ENCODE peak calls at places on chromosome 14, in nine cellular contexts. L is activated naive CD4-positive, alpha-beta T cell; D is SK-MEL-5; Y is A172; G is endothelial cell; A is RPMI8226; O is erythroblast; Z is astrocyte of the spinal cord; J is NCI-H2107. N is an unnamed sample.

GRCh38 chr14:85523624-85524023 is 6.3 kb upstream of the FLRT2 start:
- DNase-seq in D (peak; percentile 71), O (no peak), A (no peak), G (no peak), Y (no peak), L (no peak), J (no peak), Z (no peak), N (no peak)

GRCh38 chr14:22472935-22473854 is 115.8 kb downstream of the DAD1 start:
- DNase-seq in Z (peak; percentile 69), A (peak; percentile 40), J (peak; percentile 13), L (no peak), O (peak; percentile 65), Y (peak; percentile 40), G (peak; percentile 46), D (peak; percentile 66), N (no peak)

GRCh38 chr14:65840786-65841185 is 428.3 kb downstream of the FUT8 start:
- DNase-seq in A (no peak), O (no peak), Y (no peak), D (no peak), J (no peak), G (no peak), Z (no peak), L (no peak), N (no peak)

GRCh38 chr14:76208340-76208739 is 56.6 kb downstream of the GPATCH2L start:
- DNase-seq in D (no peak), Y (no peak), Z (no peak), J (no peak), O (no peak), L (no peak), A (no peak), G (no peak), N (no peak)

GRCh38 chr14:38143651-38144505 is 63.8 kb upstream of the SSTR1 start:
- DNase-seq in J (no peak), L (no peak), Y (peak; percentile 59), O (no peak), Z (peak; percentile 72), D (no peak), A (no peak), G (no peak), N (no peak)

GRCh38 chr14:74898694-74899093 is 17.0 kb downstream of the DLST start:
- DNase-seq in A (no peak), Z (no peak), L (no peak), J (no peak), O (no peak), G (no peak), Y (no peak), D (no peak), N (no peak)

GRCh38 chr14:38098074-38098846 is 109.4 kb upstream of the SSTR1 start:
- DNase-seq in Z (peak; percentile 69), D (no peak), Y (peak; percentile 56), O (no peak), A (no peak), J (no peak), G (no peak), L (no peak), N (no peak)

GRCh38 chr14:69043598-69044267 is 64.6 kb upstream of the ACTN1 start:
- DNase-seq in A (no peak), L (no peak), G (no peak), D (no peak), O (no peak), J (no peak), Z (peak; percentile 66), Y (no peak), N (no peak)

GRCh38 chr14:68978550-68978911 is 571 bp downstream of the ACTN1 start:
- DNase-seq in L (no peak), O (no peak), D (no peak), A (no peak), Z (no peak), J (peak; percentile 56), G (peak; percentile 71), Y (no peak), N (no peak)

GRCh38 chr14:76174982-76175381 is 23.3 kb downstream of the GPATCH2L start:
- DNase-seq in Y (no peak), J (no peak), O (no peak), D (no peak), L (no peak), Z (no peak), G (no peak), A (no peak), N (no peak)

GRCh38 chr14:24700511-24700910 is 66.5 kb upstream of the GZMB start:
- DNase-seq in Z (no peak), Y (no peak), J (no peak), O (no peak), A (no peak), D (no peak), L (no peak), G (no peak), N (no peak)

GRCh38 chr14:39176263-39177167 is 1.5 kb downstream of the PNN start:
- DNase-seq in L (no peak), J (no peak), G (no peak), Y (no peak), Z (no peak), D (no peak), O (no peak), A (no peak), N (no peak)

GRCh38 chr14:92207928-92208265 is 86.1 kb downstream of the CPSF2 start:
- DNase-seq in O (no peak), Y (no peak), L (no peak), Z (no peak), G (no peak), D (no peak), A (no peak), J (no peak), N (no peak)

GRCh38 chr14:67446371-67447032 is 34.5 kb upstream of the PLEK2 start:
- DNase-seq in O (no peak), Y (no peak), D (no peak), A (peak; percentile 33), J (peak; percentile 28), G (no peak), L (no peak), Z (no peak), N (no peak)

GRCh38 chr14:25464078-25464477 is 414.1 kb upstream of the STXBP6 start:
- DNase-seq in Y (no peak), L (no peak), G (no peak), O (no peak), A (no peak), D (peak; percentile 0), J (no peak), Z (no peak), N (no peak)

GRCh38 chr14:102344485-102344884 is 18.2 kb downstream of the CINP start:
- DNase-seq in O (no peak), J (no peak), A (no peak), G (no peak), Z (no peak), L (no peak), Y (no peak), D (peak; percentile 97), N (no peak)

GRCh38 chr14:94770251-94770749 is 387 bp upstream of the GSC start:
- DNase-seq in O (no peak), Z (no peak), A (no peak), D (no peak), G (no peak), Y (no peak), L (no peak), J (no peak), N (no peak)

GRCh38 chr14:30874999-30875787 is 834 bp downstream of the COCH start:
- DNase-seq in J (peak; percentile 34), Z (no peak), G (peak; percentile 21), A (no peak), O (peak; percentile 46), Y (no peak), D (no peak), L (no peak), N (no peak)

GRCh38 chr14:50736932-50737419 is 68.9 kb upstream of the SAV1 start:
- DNase-seq in J (no peak), D (no peak), O (no peak), Y (no peak), G (no peak), Z (no peak), A (no peak), L (no peak), N (no peak)

GRCh38 chr14:73049428-73049827 is 8.9 kb upstream of the RBM25 start:
- DNase-seq in A (no peak), J (no peak), O (no peak), D (no peak), Z (no peak), L (no peak), Y (no peak), G (no peak), N (no peak)

GRCh38 chr14:44778562-44778961 is 183.2 kb downstream of the KLHL28 start:
- DNase-seq in L (no peak), G (no peak), D (peak; percentile 90), A (no peak), Y (peak; percentile 49), Z (peak; percentile 45), O (no peak), J (no peak), N (no peak)

GRCh38 chr14:89325959-89326358 is 91.1 kb downstream of the FOXN3 start:
- DNase-seq in G (no peak), A (no peak), J (no peak), D (no peak), L (no peak), Y (no peak), Z (no peak), O (no peak), N (no peak)

GRCh38 chr14:26622611-26623010 is 24.8 kb upstream of the NOVA1 start:
- DNase-seq in Y (no peak), D (no peak), A (no peak), L (no peak), O (no peak), Z (no peak), J (no peak), G (no peak), N (no peak)

GRCh38 chr14:64478634-64479250 is 13.4 kb downstream of the AKAP5 start:
- DNase-seq in Y (peak; percentile 12), A (no peak), D (peak; percentile 28), G (no peak), O (peak; percentile 22), J (no peak), L (no peak), Z (peak; percentile 47), N (no peak)

GRCh38 chr14:75578099-75578785 is at the start of gene FLVCR2:
- DNase-seq in L (no peak), A (peak; percentile 37), Z (peak; percentile 73), D (peak; percentile 51), Y (peak; percentile 28), J (no peak), O (peak; percentile 49), G (peak; percentile 57), N (no peak)

GRCh38 chr14:65169351-65169750 is 67.0 kb upstream of the MAX start:
- DNase-seq in A (peak; percentile 51), O (no peak), L (no peak), Y (no peak), D (peak; percentile 52), Z (peak; percentile 63), J (no peak), G (no peak), N (no peak)

GRCh38 chr14:76761849-76762616 is 765 bp downstream of the VASH1 start:
- DNase-seq in O (no peak), L (no peak), J (peak; percentile 39), A (no peak), Y (no peak), Z (no peak), G (no peak), D (no peak), N (no peak)

GRCh38 chr14:51638071-51638944 is 13.4 kb upstream of the FRMD6 start:
- DNase-seq in O (no peak), G (no peak), D (no peak), L (no peak), Z (no peak), J (no peak), Y (peak; percentile 59), A (no peak), N (no peak)

GRCh38 chr14:61174395-61175386 is 106.4 kb downstream of the TMEM30B start:
- DNase-seq in J (no peak), A (no peak), Z (peak; percentile 59), L (no peak), Y (no peak), G (no peak), D (no peak), O (no peak), N (no peak)

GRCh38 chr14:24426912-24427536 is 2.4 kb downstream of the CBLN3 start:
- DNase-seq in O (no peak), Y (no peak), G (no peak), Z (no peak), L (no peak), A (no peak), D (no peak), J (no peak), N (no peak)

GRCh38 chr14:50670196-50670875 is 2.2 kb upstream of the SAV1 start:
- DNase-seq in Z (no peak), A (no peak), J (no peak), G (no peak), D (peak; percentile 36), O (no peak), Y (no peak), L (no peak), N (no peak)